ENCODE peak calls at places on chromosomes 3 and 15, in nine cellular contexts. A, I, Q, G, M, L, E, X and T are unnamed samples.

GRCh38 chr3:176789281-176789705 is 408.0 kb downstream of the TBL1XR1 start:
- DNase-seq in A (no peak), I (no peak), Q (no peak), G (no peak), M (no peak), L (no peak), E (no peak), X (no peak), T (peak)

GRCh38 chr3:150223090-150223489 is 185.0 kb upstream of the TSC22D2 start:
- DNase-seq in A (no peak), I (no peak), Q (no peak), G (no peak), M (no peak), L (no peak), E (no peak), X (no peak), T (no peak)

GRCh38 chr15:82923744-82924143 is 28.8 kb downstream of the HOMER2 start:
- DNase-seq in A (no peak), I (no peak), Q (no peak), G (no peak), M (no peak), L (no peak), E (no peak), X (no peak), T (no peak)

GRCh38 chr15:29952245-29952644 is 130.0 kb upstream of the TJP1 start:
- DNase-seq in A (no peak), I (no peak), Q (no peak), G (peak), M (no peak), L (peak), E (no peak), X (no peak), T (no peak)

GRCh38 chr3:31927806-31928205 is 53.3 kb downstream of the OSBPL10 start:
- DNase-seq in A (no peak), I (no peak), Q (no peak), G (no peak), M (no peak), L (no peak), E (no peak), X (no peak), T (no peak)

GRCh38 chr15:39232512-39232911 is 348.4 kb upstream of the THBS1 start:
- DNase-seq in A (no peak), I (no peak), Q (no peak), G (no peak), M (no peak), L (no peak), E (no peak), X (no peak), T (peak)

GRCh38 chr3:138042043-138042442 is 32.1 kb downstream of the CLDN18 start:
- DNase-seq in A (no peak), I (no peak), Q (no peak), G (no peak), M (no peak), L (no peak), E (no peak), X (no peak), T (peak)

GRCh38 chr3:184608209-184608608 is 46.6 kb downstream of the EPHB3 start:
- DNase-seq in A (no peak), I (peak), Q (no peak), G (no peak), M (no peak), L (no peak), E (no peak), X (peak), T (no peak)

GRCh38 chr3:53729618-53730017 is 116.6 kb downstream of the CHDH start:
- DNase-seq in A (no peak), I (no peak), Q (no peak), G (no peak), M (no peak), L (no peak), E (no peak), X (no peak), T (no peak)

GRCh38 chr15:90340345-90340744 is 11.7 kb upstream of the ZNF774 start:
- DNase-seq in A (no peak), I (no peak), Q (no peak), G (no peak), M (no peak), L (no peak), E (no peak), X (no peak), T (no peak)

GRCh38 chr15:44883219-44883900 is 73.1 kb upstream of the TERB2 start:
- DNase-seq in A (no peak), I (no peak), Q (no peak), G (no peak), M (no peak), L (no peak), E (no peak), X (no peak), T (no peak)

GRCh38 chr3:23704316-23704715 is 101.4 kb upstream of the UBE2E1 start:
- DNase-seq in A (no peak), I (no peak), Q (no peak), G (no peak), M (no peak), L (no peak), E (no peak), X (no peak), T (no peak)

GRCh38 chr15:70008697-70009285 is 88.9 kb downstream of the TLE3 start:
- DNase-seq in A (no peak), I (no peak), Q (no peak), G (no peak), M (no peak), L (no peak), E (no peak), X (no peak), T (no peak)